ENCODE peak calls at places on chromosome 2, in eight cellular contexts. One of them, this sample, is unnamed.

GRCh38 chr2:165803123-165803760 is 9.2 kb upstream of the GALNT3 start:
- DNase-seq in frontal cortex: no peak
- DNase-seq in lower leg skin: no peak
- DNase-seq in cerebellum: no peak
- DNase-seq in iris pigment epithelial cell: peak; percentile 61
- DNase-seq in AG04449: no peak
- DNase-seq in SK-MEL-5: no peak
- DNase-seq in AG10803: no peak
- DNase-seq in this sample: no peak

GRCh38 chr2:119339562-119339923 is 27.1 kb downstream of the C2orf76 start:
- DNase-seq in frontal cortex: no peak
- DNase-seq in lower leg skin: no peak
- DNase-seq in cerebellum: no peak
- DNase-seq in iris pigment epithelial cell: no peak
- DNase-seq in AG04449: no peak
- DNase-seq in SK-MEL-5: no peak
- DNase-seq in AG10803: no peak
- DNase-seq in this sample: no peak

GRCh38 chr2:42834161-42834560 is 41.8 kb upstream of the HAAO start:
- DNase-seq in frontal cortex: no peak
- DNase-seq in lower leg skin: peak; percentile 53
- DNase-seq in cerebellum: no peak
- DNase-seq in iris pigment epithelial cell: no peak
- DNase-seq in AG04449: no peak
- DNase-seq in SK-MEL-5: no peak
- DNase-seq in AG10803: no peak
- DNase-seq in this sample: no peak

GRCh38 chr2:168573128-168573903 is 117.2 kb downstream of the CERS6 start:
- DNase-seq in frontal cortex: no peak
- DNase-seq in lower leg skin: no peak
- DNase-seq in cerebellum: no peak
- DNase-seq in iris pigment epithelial cell: peak; percentile 57
- DNase-seq in AG04449: no peak
- DNase-seq in SK-MEL-5: no peak
- DNase-seq in AG10803: peak; percentile 75
- DNase-seq in this sample: no peak

GRCh38 chr2:43293744-43294695 is 67.6 kb upstream of the ZFP36L2 start:
- DNase-seq in frontal cortex: no peak
- DNase-seq in lower leg skin: no peak
- DNase-seq in cerebellum: no peak
- DNase-seq in iris pigment epithelial cell: peak; percentile 100
- DNase-seq in AG04449: peak; percentile 90
- DNase-seq in SK-MEL-5: peak; percentile 95
- DNase-seq in AG10803: peak; percentile 97
- DNase-seq in this sample: peak; percentile 52

GRCh38 chr2:168633895-168634294 is 168.5 kb upstream of the NOSTRIN start:
- DNase-seq in frontal cortex: no peak
- DNase-seq in lower leg skin: no peak
- DNase-seq in cerebellum: no peak
- DNase-seq in iris pigment epithelial cell: no peak
- DNase-seq in AG04449: no peak
- DNase-seq in SK-MEL-5: no peak
- DNase-seq in AG10803: no peak
- DNase-seq in this sample: no peak

GRCh38 chr2:157329524-157329923 is 3.9 kb upstream of the ERMN start:
- DNase-seq in frontal cortex: no peak
- DNase-seq in lower leg skin: no peak
- DNase-seq in cerebellum: no peak
- DNase-seq in iris pigment epithelial cell: no peak
- DNase-seq in AG04449: no peak
- DNase-seq in SK-MEL-5: no peak
- DNase-seq in AG10803: no peak
- DNase-seq in this sample: no peak

GRCh38 chr2:203811491-203812221 is 55.9 kb upstream of the CTLA4 start:
- DNase-seq in frontal cortex: no peak
- DNase-seq in lower leg skin: peak; percentile 92
- DNase-seq in cerebellum: no peak
- DNase-seq in iris pigment epithelial cell: peak; percentile 95
- DNase-seq in AG04449: peak; percentile 80
- DNase-seq in SK-MEL-5: peak; percentile 8
- DNase-seq in AG10803: peak; percentile 92
- DNase-seq in this sample: no peak

GRCh38 chr2:64751286-64752260 is 97.9 kb upstream of the SERTAD2 start:
- DNase-seq in frontal cortex: no peak
- DNase-seq in lower leg skin: peak; percentile 100
- DNase-seq in cerebellum: peak; percentile 33
- DNase-seq in iris pigment epithelial cell: peak; percentile 49
- DNase-seq in AG04449: no peak
- DNase-seq in SK-MEL-5: peak; percentile 99
- DNase-seq in AG10803: no peak
- DNase-seq in this sample: peak; percentile 23

GRCh38 chr2:67846341-67847070 is 216.3 kb downstream of the C1D start:
- DNase-seq in frontal cortex: peak; percentile 17
- DNase-seq in lower leg skin: peak; percentile 94
- DNase-seq in cerebellum: peak; percentile 75
- DNase-seq in iris pigment epithelial cell: peak; percentile 96
- DNase-seq in AG04449: peak; percentile 84
- DNase-seq in SK-MEL-5: peak; percentile 100
- DNase-seq in AG10803: peak; percentile 88
- DNase-seq in this sample: peak; percentile 77

GRCh38 chr2:241636182-241636982 is 576 bp downstream of the THAP4 start:
- DNase-seq in frontal cortex: no peak
- DNase-seq in lower leg skin: peak; percentile 87
- DNase-seq in cerebellum: peak; percentile 25
- DNase-seq in iris pigment epithelial cell: peak; percentile 48
- DNase-seq in AG04449: no peak
- DNase-seq in SK-MEL-5: peak; percentile 4
- DNase-seq in AG10803: peak; percentile 37
- DNase-seq in this sample: peak; percentile 44

GRCh38 chr2:121644715-121645114 is 4.5 kb downstream of the CLASP1 start:
- DNase-seq in frontal cortex: no peak
- DNase-seq in lower leg skin: no peak
- DNase-seq in cerebellum: no peak
- DNase-seq in iris pigment epithelial cell: no peak
- DNase-seq in AG04449: no peak
- DNase-seq in SK-MEL-5: no peak
- DNase-seq in AG10803: no peak
- DNase-seq in this sample: no peak

GRCh38 chr2:175805442-175806114 is 196.5 kb downstream of the LNPK start:
- DNase-seq in frontal cortex: no peak
- DNase-seq in lower leg skin: no peak
- DNase-seq in cerebellum: no peak
- DNase-seq in iris pigment epithelial cell: no peak
- DNase-seq in AG04449: no peak
- DNase-seq in SK-MEL-5: peak; percentile 40
- DNase-seq in AG10803: no peak
- DNase-seq in this sample: no peak

GRCh38 chr2:127657232-127657595 is 11.3 kb downstream of the GPR17 start:
- DNase-seq in frontal cortex: no peak
- DNase-seq in lower leg skin: no peak
- DNase-seq in cerebellum: no peak
- DNase-seq in iris pigment epithelial cell: no peak
- DNase-seq in AG04449: no peak
- DNase-seq in SK-MEL-5: no peak
- DNase-seq in AG10803: no peak
- DNase-seq in this sample: no peak

GRCh38 chr2:222352981-222353380 is 54.2 kb upstream of the PAX3 start:
- DNase-seq in frontal cortex: no peak
- DNase-seq in lower leg skin: no peak
- DNase-seq in cerebellum: no peak
- DNase-seq in iris pigment epithelial cell: no peak
- DNase-seq in AG04449: no peak
- DNase-seq in SK-MEL-5: peak; percentile 9
- DNase-seq in AG10803: no peak
- DNase-seq in this sample: no peak

GRCh38 chr2:32792416-32792815 is 154.3 kb upstream of the LTBP1 start:
- DNase-seq in frontal cortex: no peak
- DNase-seq in lower leg skin: no peak
- DNase-seq in cerebellum: no peak
- DNase-seq in iris pigment epithelial cell: peak; percentile 20
- DNase-seq in AG04449: no peak
- DNase-seq in SK-MEL-5: no peak
- DNase-seq in AG10803: no peak
- DNase-seq in this sample: no peak

GRCh38 chr2:182941939-182942338 is 75.5 kb upstream of the FRZB start:
- DNase-seq in frontal cortex: no peak
- DNase-seq in lower leg skin: no peak
- DNase-seq in cerebellum: no peak
- DNase-seq in iris pigment epithelial cell: peak; percentile 31
- DNase-seq in AG04449: no peak
- DNase-seq in SK-MEL-5: no peak
- DNase-seq in AG10803: no peak
- DNase-seq in this sample: no peak

GRCh38 chr2:38233231-38233983 is 143.7 kb downstream of the ATL2 start:
- DNase-seq in frontal cortex: no peak
- DNase-seq in lower leg skin: no peak
- DNase-seq in cerebellum: no peak
- DNase-seq in iris pigment epithelial cell: peak; percentile 54
- DNase-seq in AG04449: peak; percentile 9
- DNase-seq in SK-MEL-5: peak; percentile 22
- DNase-seq in AG10803: peak; percentile 94
- DNase-seq in this sample: no peak

GRCh38 chr2:160200921-160201320 is 849 bp upstream of the ITGB6 start:
- DNase-seq in frontal cortex: no peak
- DNase-seq in lower leg skin: no peak
- DNase-seq in cerebellum: no peak
- DNase-seq in iris pigment epithelial cell: peak; percentile 49
- DNase-seq in AG04449: no peak
- DNase-seq in SK-MEL-5: no peak
- DNase-seq in AG10803: no peak
- DNase-seq in this sample: no peak

GRCh38 chr2:45343618-45344017 is 267.4 kb downstream of the SRBD1 start:
- DNase-seq in frontal cortex: no peak
- DNase-seq in lower leg skin: no peak
- DNase-seq in cerebellum: no peak
- DNase-seq in iris pigment epithelial cell: peak; percentile 23
- DNase-seq in AG04449: no peak
- DNase-seq in SK-MEL-5: no peak
- DNase-seq in AG10803: peak; percentile 28
- DNase-seq in this sample: no peak

This sample was measured in NAMALWA.